ENCODE peak calls at places on chromosomes 13 and 19, in six cellular contexts. X, O, L, J, S and W are unnamed samples.

GRCh38 chr13:51797664-51798488 is 6.1 kb downstream of the DHRS12 start:
- DNase-seq in L (peak), X (no peak), O (no peak), S (no peak), J (no peak), W (no peak)

GRCh38 chr19:6048348-6048747 is 62.0 kb downstream of the RFX2 start:
- DNase-seq in S (no peak), J (peak), O (no peak), L (no peak), X (no peak), W (no peak)

GRCh38 chr13:102580552-102581169 is 16.1 kb upstream of the TPP2 start:
- DNase-seq in X (no peak), J (no peak), L (peak), S (no peak), O (no peak), W (no peak)

GRCh38 chr19:55085923-55086715 is 10.4 kb downstream of the EPS8L1 start:
- DNase-seq in J (no peak), O (peak), S (no peak), X (peak), L (no peak), W (no peak)

GRCh38 chr13:29754486-29754806 is 96.0 kb downstream of the UBL3 start:
- DNase-seq in S (no peak), X (no peak), O (no peak), L (no peak), J (no peak), W (no peak)

GRCh38 chr13:82803341-82803740 is 1078.9 kb downstream of the SLITRK1 start:
- DNase-seq in X (no peak), L (no peak), J (no peak), S (no peak), O (no peak), W (no peak)

GRCh38 chr19:53865918-53866696 is 1.6 kb upstream of the MYADM start:
- DNase-seq in J (peak), O (peak), L (peak), X (peak), S (no peak), W (peak)

GRCh38 chr19:48817585-48818124 is 6.8 kb upstream of the BCAT2 start:
- DNase-seq in L (no peak), O (no peak), S (no peak), J (no peak), X (no peak), W (no peak)

GRCh38 chr19:10855879-10856522 is 7.8 kb downstream of the C19orf38 start:
- DNase-seq in J (no peak), S (no peak), L (no peak), X (no peak), O (no peak), W (no peak)

GRCh38 chr13:48404952-48405351 is 8.0 kb downstream of the LPAR6 start:
- DNase-seq in L (no peak), S (no peak), X (no peak), J (no peak), O (no peak), W (no peak)

GRCh38 chr13:51230473-51231105 is 8.4 kb downstream of the FAM124A start:
- DNase-seq in O (peak), L (no peak), J (no peak), X (no peak), S (no peak), W (no peak)

GRCh38 chr19:36489920-36490415 is 607 bp upstream of the ZNF566 start:
- DNase-seq in X (no peak), S (peak), J (peak), L (peak), O (no peak), W (peak)

GRCh38 chr13:20819715-20820114 is 46.0 kb upstream of the EEF1AKMT1 start:
- DNase-seq in O (no peak), J (no peak), X (no peak), L (no peak), S (no peak), W (no peak)